ENCODE peak calls at places on chromosomes 13 and 19, in seven cellular contexts. One of them, this sample, is unnamed.

GRCh38 chr19:41939861-41940442 is 11.7 kb upstream of the ERFL start:
- DNase-seq in transverse colon: peak; percentile 62
- DNase-seq in Peyer's patch: peak; percentile 78
- DNase-seq in cardiac muscle cell: peak; percentile 14
- DNase-seq in neural progenitor cell: peak; percentile 62
- DNase-seq in brain microvascular endothelial cell: no peak
- DNase-seq in pancreas: no peak
- DNase-seq in this sample: no peak

GRCh38 chr13:27161980-27162379 is 9.6 kb downstream of the USP12 start:
- DNase-seq in transverse colon: no peak
- DNase-seq in Peyer's patch: no peak
- DNase-seq in cardiac muscle cell: no peak
- DNase-seq in neural progenitor cell: no peak
- DNase-seq in brain microvascular endothelial cell: no peak
- DNase-seq in pancreas: no peak
- DNase-seq in this sample: no peak

GRCh38 chr13:30576528-30576927 is 41.2 kb upstream of the USPL1 start:
- DNase-seq in transverse colon: peak; percentile 11
- DNase-seq in Peyer's patch: no peak
- DNase-seq in cardiac muscle cell: peak; percentile 69
- DNase-seq in neural progenitor cell: no peak
- DNase-seq in brain microvascular endothelial cell: peak; percentile 53
- DNase-seq in pancreas: no peak
- DNase-seq in this sample: peak; percentile 47

GRCh38 chr19:57803594-57804325 is 11.0 kb downstream of the ZNF552 start:
- DNase-seq in transverse colon: peak; percentile 26
- DNase-seq in Peyer's patch: no peak
- DNase-seq in cardiac muscle cell: peak; percentile 36
- DNase-seq in neural progenitor cell: peak; percentile 95
- DNase-seq in brain microvascular endothelial cell: peak; percentile 77
- DNase-seq in pancreas: no peak
- DNase-seq in this sample: peak; percentile 76

GRCh38 chr19:45050036-45050435 is 11.2 kb downstream of the CLASRP start:
- DNase-seq in transverse colon: no peak
- DNase-seq in Peyer's patch: no peak
- DNase-seq in cardiac muscle cell: no peak
- DNase-seq in neural progenitor cell: no peak
- DNase-seq in brain microvascular endothelial cell: no peak
- DNase-seq in pancreas: no peak
- DNase-seq in this sample: no peak

GRCh38 chr13:98216135-98216565 is 39.1 kb upstream of the RNF113B start:
- DNase-seq in transverse colon: no peak
- DNase-seq in Peyer's patch: no peak
- DNase-seq in cardiac muscle cell: peak; percentile 62
- DNase-seq in neural progenitor cell: no peak
- DNase-seq in brain microvascular endothelial cell: peak; percentile 90
- DNase-seq in pancreas: no peak
- DNase-seq in this sample: peak; percentile 34

GRCh38 chr19:2038284-2039081 is 12.6 kb downstream of the MKNK2 start:
- DNase-seq in transverse colon: no peak
- DNase-seq in Peyer's patch: no peak
- DNase-seq in cardiac muscle cell: no peak
- DNase-seq in neural progenitor cell: no peak
- DNase-seq in brain microvascular endothelial cell: no peak
- DNase-seq in pancreas: peak; percentile 79
- DNase-seq in this sample: no peak

GRCh38 chr13:79225487-79226232 is 180.4 kb downstream of the RBM26 start:
- DNase-seq in transverse colon: no peak
- DNase-seq in Peyer's patch: no peak
- DNase-seq in cardiac muscle cell: no peak
- DNase-seq in neural progenitor cell: no peak
- DNase-seq in brain microvascular endothelial cell: no peak
- DNase-seq in pancreas: no peak
- DNase-seq in this sample: no peak

GRCh38 chr19:44476559-44477408 is 23.5 kb downstream of the ZNF180 start:
- DNase-seq in transverse colon: no peak
- DNase-seq in Peyer's patch: no peak
- DNase-seq in cardiac muscle cell: peak; percentile 6
- DNase-seq in neural progenitor cell: peak; percentile 12
- DNase-seq in brain microvascular endothelial cell: no peak
- DNase-seq in pancreas: no peak
- DNase-seq in this sample: peak; percentile 23

GRCh38 chr19:4581381-4582111 is 22.1 kb upstream of the SEMA6B start:
- DNase-seq in transverse colon: no peak
- DNase-seq in Peyer's patch: no peak
- DNase-seq in cardiac muscle cell: peak; percentile 80
- DNase-seq in neural progenitor cell: peak; percentile 85
- DNase-seq in brain microvascular endothelial cell: no peak
- DNase-seq in pancreas: no peak
- DNase-seq in this sample: no peak

GRCh38 chr19:49057636-49058234 is at the start of gene CGB7:
- DNase-seq in transverse colon: peak; percentile 79
- DNase-seq in Peyer's patch: peak; percentile 82
- DNase-seq in cardiac muscle cell: peak; percentile 77
- DNase-seq in neural progenitor cell: peak; percentile 87
- DNase-seq in brain microvascular endothelial cell: peak; percentile 29
- DNase-seq in pancreas: peak; percentile 89
- DNase-seq in this sample: peak; percentile 54

GRCh38 chr19:41384351-41384750 is 8.0 kb downstream of the TMEM91 start:
- DNase-seq in transverse colon: no peak
- DNase-seq in Peyer's patch: no peak
- DNase-seq in cardiac muscle cell: no peak
- DNase-seq in neural progenitor cell: no peak
- DNase-seq in brain microvascular endothelial cell: no peak
- DNase-seq in pancreas: no peak
- DNase-seq in this sample: no peak

GRCh38 chr19:3880471-3881271 is at the start of gene ATCAY:
- DNase-seq in transverse colon: no peak
- DNase-seq in Peyer's patch: no peak
- DNase-seq in cardiac muscle cell: peak; percentile 27
- DNase-seq in neural progenitor cell: peak; percentile 91
- DNase-seq in brain microvascular endothelial cell: no peak
- DNase-seq in pancreas: no peak
- DNase-seq in this sample: no peak

GRCh38 chr13:105327727-105328126 is 1207.7 kb downstream of the EFNB2 start:
- DNase-seq in transverse colon: no peak
- DNase-seq in Peyer's patch: no peak
- DNase-seq in cardiac muscle cell: no peak
- DNase-seq in neural progenitor cell: no peak
- DNase-seq in brain microvascular endothelial cell: peak; percentile 32
- DNase-seq in pancreas: no peak
- DNase-seq in this sample: no peak

GRCh38 chr19:42091300-42092266 is 15.6 kb downstream of the ZNF574 start:
- DNase-seq in transverse colon: peak; percentile 72
- DNase-seq in Peyer's patch: peak; percentile 64
- DNase-seq in cardiac muscle cell: peak; percentile 55
- DNase-seq in neural progenitor cell: no peak
- DNase-seq in brain microvascular endothelial cell: no peak
- DNase-seq in pancreas: peak; percentile 65
- DNase-seq in this sample: peak; percentile 57

GRCh38 chr19:1765182-1765903 is 12.0 kb downstream of the ONECUT3 start:
- DNase-seq in transverse colon: no peak
- DNase-seq in Peyer's patch: no peak
- DNase-seq in cardiac muscle cell: no peak
- DNase-seq in neural progenitor cell: no peak
- DNase-seq in brain microvascular endothelial cell: no peak
- DNase-seq in pancreas: peak; percentile 57
- DNase-seq in this sample: no peak

GRCh38 chr19:4707322-4707721 is 16.3 kb downstream of the DPP9 start:
- DNase-seq in transverse colon: no peak
- DNase-seq in Peyer's patch: no peak
- DNase-seq in cardiac muscle cell: no peak
- DNase-seq in neural progenitor cell: no peak
- DNase-seq in brain microvascular endothelial cell: no peak
- DNase-seq in pancreas: no peak
- DNase-seq in this sample: no peak

GRCh38 chr19:13095934-13096890 is 6.4 kb downstream of the LYL1 start:
- DNase-seq in transverse colon: no peak
- DNase-seq in Peyer's patch: peak; percentile 69
- DNase-seq in cardiac muscle cell: peak; percentile 73
- DNase-seq in neural progenitor cell: peak; percentile 90
- DNase-seq in brain microvascular endothelial cell: no peak
- DNase-seq in pancreas: peak; percentile 72
- DNase-seq in this sample: no peak

GRCh38 chr19:1465191-1466016 is 13.6 kb downstream of the C19orf25 start:
- DNase-seq in transverse colon: peak; percentile 45
- DNase-seq in Peyer's patch: peak; percentile 72
- DNase-seq in cardiac muscle cell: peak; percentile 73
- DNase-seq in neural progenitor cell: peak; percentile 59
- DNase-seq in brain microvascular endothelial cell: no peak
- DNase-seq in pancreas: peak; percentile 88
- DNase-seq in this sample: peak; percentile 59

GRCh38 chr19:310781-311496 is 19.7 kb upstream of the PLPP2 start:
- DNase-seq in transverse colon: no peak
- DNase-seq in Peyer's patch: peak; percentile 33
- DNase-seq in cardiac muscle cell: no peak
- DNase-seq in neural progenitor cell: no peak
- DNase-seq in brain microvascular endothelial cell: no peak
- DNase-seq in pancreas: no peak
- DNase-seq in this sample: no peak
- H3K4me3 ChIP-seq in transverse colon: no peak overlapping the region
- H3K4me3 ChIP-seq in Peyer's patch: peak overlapping the region; percentile 43
- H3K4me3 ChIP-seq in cardiac muscle cell: no peak overlapping the region
- H3K4me3 ChIP-seq in neural progenitor cell: no peak overlapping the region
- H3K4me3 ChIP-seq in brain microvascular endothelial cell: no peak overlapping the region
- H3K4me3 ChIP-seq in pancreas: no peak overlapping the region
- H3K4me3 ChIP-seq in this sample: no peak overlapping the region

GRCh38 chr19:35557539-35558399 is 5.7 kb downstream of the ATP4A start:
- DNase-seq in transverse colon: peak; percentile 50
- DNase-seq in Peyer's patch: peak; percentile 61
- DNase-seq in cardiac muscle cell: peak; percentile 92
- DNase-seq in neural progenitor cell: peak; percentile 95
- DNase-seq in brain microvascular endothelial cell: peak; percentile 51
- DNase-seq in pancreas: peak; percentile 90
- DNase-seq in this sample: peak; percentile 63
- TF ChIP-seq CTCF in transverse colon: no peak
- TF ChIP-seq CTCF in Peyer's patch: no peak
- TF ChIP-seq CTCF in cardiac muscle cell: no peak
- TF ChIP-seq CTCF in neural progenitor cell: peak; percentile 39
- TF ChIP-seq CTCF in brain microvascular endothelial cell: peak; percentile 23
- TF ChIP-seq CTCF in pancreas: no peak
- TF ChIP-seq CTCF in this sample: no peak

GRCh38 chr13:50911051-50911690 is 1.6 kb downstream of the RNASEH2B start:
- DNase-seq in transverse colon: no peak
- DNase-seq in Peyer's patch: no peak
- DNase-seq in cardiac muscle cell: peak; percentile 59
- DNase-seq in neural progenitor cell: peak; percentile 39
- DNase-seq in brain microvascular endothelial cell: no peak
- DNase-seq in pancreas: no peak
- DNase-seq in this sample: peak; percentile 13

GRCh38 chr13:50914301-50914700 is 4.7 kb downstream of the RNASEH2B start:
- DNase-seq in transverse colon: no peak
- DNase-seq in Peyer's patch: no peak
- DNase-seq in cardiac muscle cell: no peak
- DNase-seq in neural progenitor cell: no peak
- DNase-seq in brain microvascular endothelial cell: no peak
- DNase-seq in pancreas: no peak
- DNase-seq in this sample: no peak

GRCh38 chr13:50910483-50910805 is 853 bp downstream of the RNASEH2B start:
- DNase-seq in transverse colon: no peak
- DNase-seq in Peyer's patch: no peak
- DNase-seq in cardiac muscle cell: peak; percentile 42
- DNase-seq in neural progenitor cell: peak; percentile 42
- DNase-seq in brain microvascular endothelial cell: no peak
- DNase-seq in pancreas: peak; percentile 67
- DNase-seq in this sample: peak; percentile 45

GRCh38 chr13:50912851-50913250 is 3.3 kb downstream of the RNASEH2B start:
- DNase-seq in transverse colon: no peak
- DNase-seq in Peyer's patch: no peak
- DNase-seq in cardiac muscle cell: no peak
- DNase-seq in neural progenitor cell: no peak
- DNase-seq in brain microvascular endothelial cell: no peak
- DNase-seq in pancreas: no peak
- DNase-seq in this sample: no peak

DNA sequence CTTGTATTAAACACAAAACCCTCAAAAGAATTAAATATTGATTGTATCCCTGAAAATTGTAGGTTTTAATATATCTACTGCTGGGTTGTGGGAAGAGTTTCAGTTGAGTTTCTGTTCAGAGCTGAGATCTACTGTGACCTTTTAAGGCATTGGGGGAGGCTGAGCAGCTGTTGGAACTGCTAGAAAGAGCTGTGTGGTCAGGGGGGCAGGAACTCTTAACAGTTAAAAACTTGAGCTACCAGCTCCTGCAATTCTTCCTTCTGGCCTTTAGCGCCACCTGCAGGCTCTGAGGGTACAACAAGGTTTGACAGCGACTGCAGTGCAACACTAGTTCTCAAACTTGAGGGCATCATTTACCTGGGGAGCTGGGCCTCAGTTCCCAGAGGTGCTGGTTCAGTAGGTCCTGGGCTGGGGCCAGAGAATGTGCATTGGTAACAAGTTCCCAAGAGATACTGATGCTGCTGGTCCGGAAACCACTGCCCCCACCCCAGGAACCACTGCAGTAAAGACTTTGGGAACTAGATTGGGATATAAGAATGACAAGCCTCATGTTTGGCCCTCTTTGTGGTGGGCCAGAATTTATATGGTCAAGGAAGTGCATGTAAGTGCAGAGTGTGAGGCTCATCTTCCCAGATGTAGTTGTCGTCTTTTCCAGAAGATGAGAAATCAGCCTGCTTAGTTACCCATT is 2.5 kb downstream of the RNASEH2B start:
- DNase-seq in transverse colon: peak; percentile 94
- DNase-seq in Peyer's patch: peak; percentile 98
- DNase-seq in cardiac muscle cell: peak; percentile 94
- DNase-seq in neural progenitor cell: peak; percentile 93
- DNase-seq in brain microvascular endothelial cell: peak; percentile 87
- DNase-seq in pancreas: peak; percentile 90
- DNase-seq in this sample: peak; percentile 88
- H3K4me3 ChIP-seq in transverse colon: no peak overlapping the region
- H3K4me3 ChIP-seq in Peyer's patch: no peak overlapping the region
- H3K4me3 ChIP-seq in cardiac muscle cell: no peak overlapping the region
- H3K4me3 ChIP-seq in neural progenitor cell: no peak overlapping the region
- H3K4me3 ChIP-seq in brain microvascular endothelial cell: no peak overlapping the region
- H3K4me3 ChIP-seq in pancreas: no peak overlapping the region
- H3K4me3 ChIP-seq in this sample: no peak overlapping the region

DNA sequence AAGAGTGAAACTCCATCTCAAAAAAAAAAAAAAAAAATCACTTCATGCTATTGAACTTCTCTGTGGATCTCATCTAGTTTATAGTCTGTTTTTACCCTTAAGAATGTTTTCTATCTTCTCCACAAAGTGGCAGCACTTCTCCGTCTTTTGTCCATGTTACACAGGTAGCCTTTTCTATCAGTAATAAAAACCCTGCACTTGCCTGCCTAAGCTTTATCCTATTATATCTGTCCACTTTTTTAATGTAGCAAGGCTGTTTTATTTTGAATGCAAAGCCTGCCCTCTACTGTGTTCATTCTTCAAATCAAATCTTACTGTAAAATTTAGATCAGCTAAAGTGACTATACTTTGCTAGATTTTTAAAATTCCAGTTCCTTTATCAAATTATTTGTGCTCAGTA is 124.0 kb downstream of the STOML3 start:
- DNase-seq in transverse colon: no peak
- DNase-seq in Peyer's patch: no peak
- DNase-seq in cardiac muscle cell: no peak
- DNase-seq in neural progenitor cell: no peak
- DNase-seq in brain microvascular endothelial cell: no peak
- DNase-seq in pancreas: no peak
- DNase-seq in this sample: no peak
- TF ChIP-seq CTCF in transverse colon: no peak
- TF ChIP-seq CTCF in Peyer's patch: no peak
- TF ChIP-seq CTCF in cardiac muscle cell: no peak
- TF ChIP-seq CTCF in neural progenitor cell: no peak
- TF ChIP-seq CTCF in brain microvascular endothelial cell: no peak
- TF ChIP-seq CTCF in pancreas: no peak
- TF ChIP-seq CTCF in this sample: no peak